ENCODE peak calls at places on chromosomes 1 and 21, in six cellular contexts. One of them, this sample, is unnamed.

GRCh38 chr1:88985692-88986091 is 6.7 kb downstream of the KYAT3 start:
- DNase-seq in HCT116: peak; percentile 7
- DNase-seq in GM23248: no peak
- DNase-seq in MM.1S: no peak
- DNase-seq in SK-N-SH: no peak
- DNase-seq in neural progenitor cell: no peak
- DNase-seq in this sample: peak; percentile 32

GRCh38 chr1:50742523-50742922 is 217.5 kb downstream of the FAF1 start:
- DNase-seq in GM23248: peak; percentile 51
- DNase-seq in neural progenitor cell: no peak
- DNase-seq in HCT116: no peak
- DNase-seq in MM.1S: no peak
- DNase-seq in SK-N-SH: no peak
- DNase-seq in this sample: peak; percentile 41

GRCh38 chr1:231069333-231069732 is 29.3 kb upstream of the FAM89A start:
- DNase-seq in SK-N-SH: no peak
- DNase-seq in neural progenitor cell: no peak
- DNase-seq in GM23248: no peak
- DNase-seq in HCT116: no peak
- DNase-seq in MM.1S: no peak
- DNase-seq in this sample: no peak

GRCh38 chr1:220127076-220127475 is 33.1 kb downstream of the IARS2 start:
- DNase-seq in MM.1S: no peak
- DNase-seq in GM23248: no peak
- DNase-seq in HCT116: no peak
- DNase-seq in SK-N-SH: no peak
- DNase-seq in neural progenitor cell: no peak
- DNase-seq in this sample: no peak

GRCh38 chr21:36889401-36889800 is 77.1 kb downstream of the HLCS start:
- DNase-seq in HCT116: no peak
- DNase-seq in SK-N-SH: no peak
- DNase-seq in neural progenitor cell: no peak
- DNase-seq in MM.1S: no peak
- DNase-seq in GM23248: peak; percentile 3
- DNase-seq in this sample: no peak

GRCh38 chr1:84985365-84985764 is 11.5 kb downstream of the MCOLN2 start:
- DNase-seq in MM.1S: no peak
- DNase-seq in GM23248: no peak
- DNase-seq in neural progenitor cell: no peak
- DNase-seq in SK-N-SH: no peak
- DNase-seq in HCT116: no peak
- DNase-seq in this sample: no peak

GRCh38 chr1:41739061-41739955 is 179.4 kb downstream of the HIVEP3 start:
- DNase-seq in HCT116: no peak
- DNase-seq in neural progenitor cell: no peak
- DNase-seq in SK-N-SH: no peak
- DNase-seq in MM.1S: no peak
- DNase-seq in GM23248: no peak
- DNase-seq in this sample: no peak

GRCh38 chr1:147515046-147515869 is 26.0 kb upstream of the BCL9 start:
- DNase-seq in MM.1S: peak; percentile 49
- DNase-seq in GM23248: peak; percentile 65
- DNase-seq in SK-N-SH: no peak
- DNase-seq in HCT116: peak; percentile 62
- DNase-seq in neural progenitor cell: no peak
- DNase-seq in this sample: peak; percentile 96

GRCh38 chr1:20074725-20075171 is 4.8 kb downstream of the PLA2G5 start:
- DNase-seq in HCT116: no peak
- DNase-seq in neural progenitor cell: no peak
- DNase-seq in GM23248: peak; percentile 94
- DNase-seq in MM.1S: no peak
- DNase-seq in SK-N-SH: no peak
- DNase-seq in this sample: no peak

GRCh38 chr21:15669247-15669646 is 60.5 kb upstream of the USP25 start:
- DNase-seq in GM23248: peak; percentile 56
- DNase-seq in HCT116: no peak
- DNase-seq in MM.1S: no peak
- DNase-seq in SK-N-SH: no peak
- DNase-seq in neural progenitor cell: no peak
- DNase-seq in this sample: no peak

GRCh38 chr21:36759348-36760083 is 60.6 kb downstream of the SIM2 start:
- DNase-seq in HCT116: no peak
- DNase-seq in SK-N-SH: no peak
- DNase-seq in neural progenitor cell: no peak
- DNase-seq in MM.1S: no peak
- DNase-seq in GM23248: no peak
- DNase-seq in this sample: no peak

GRCh38 chr1:59177756-59178155 is 119.1 kb upstream of the FGGY start:
- DNase-seq in neural progenitor cell: no peak
- DNase-seq in MM.1S: no peak
- DNase-seq in HCT116: no peak
- DNase-seq in GM23248: no peak
- DNase-seq in SK-N-SH: no peak
- DNase-seq in this sample: no peak
- TF ChIP-seq EZH2phosphoT487 in neural progenitor cell: no peak
- TF ChIP-seq EZH2phosphoT487 in MM.1S: no peak
- TF ChIP-seq EZH2phosphoT487 in HCT116: no peak
- TF ChIP-seq EZH2phosphoT487 in GM23248: no peak
- TF ChIP-seq EZH2phosphoT487 in SK-N-SH: no peak
- TF ChIP-seq EZH2phosphoT487 in this sample: no peak

DNA sequence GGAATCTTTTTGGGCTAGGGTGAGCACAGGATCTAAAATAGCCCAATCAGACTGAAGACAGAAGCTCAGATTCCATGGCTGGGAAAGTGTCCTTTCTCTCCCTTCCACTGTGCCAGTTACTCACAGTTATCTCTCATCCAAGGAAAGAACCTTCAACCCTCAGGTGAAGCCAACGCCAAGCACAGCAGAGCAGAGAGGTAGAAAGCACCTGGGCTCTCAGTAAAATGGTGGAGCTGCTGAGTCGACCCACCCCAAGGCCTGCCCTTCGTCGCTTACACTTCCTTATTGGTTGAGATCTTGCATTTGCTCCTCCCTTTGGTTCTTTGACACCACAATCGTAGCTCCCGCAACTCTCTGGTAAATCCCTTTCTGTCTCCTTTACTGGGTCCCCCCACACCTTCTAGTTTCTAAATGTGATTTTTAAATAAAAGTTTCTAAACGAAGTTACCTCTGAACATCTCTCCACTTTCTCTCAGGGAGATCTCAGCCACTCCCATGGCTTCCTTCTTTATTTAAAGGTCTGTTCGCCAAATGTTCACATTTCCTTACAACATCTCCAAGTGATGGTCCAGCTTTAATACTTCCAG is 27.5 kb upstream of the SLC30A1 start:
- DNase-seq in MM.1S: peak; percentile 86
- DNase-seq in neural progenitor cell: no peak
- DNase-seq in SK-N-SH: no peak
- DNase-seq in HCT116: no peak
- DNase-seq in GM23248: no peak
- DNase-seq in this sample: no peak
- H3K9ac ChIP-seq in MM.1S: peak overlapping the region; percentile 54
- H3K9ac ChIP-seq in neural progenitor cell: no peak overlapping the region
- H3K9ac ChIP-seq in SK-N-SH: no peak overlapping the region
- H3K9ac ChIP-seq in HCT116: no peak overlapping the region
- H3K9ac ChIP-seq in GM23248: no peak overlapping the region
- H3K9ac ChIP-seq in this sample: no peak overlapping the region

DNA sequence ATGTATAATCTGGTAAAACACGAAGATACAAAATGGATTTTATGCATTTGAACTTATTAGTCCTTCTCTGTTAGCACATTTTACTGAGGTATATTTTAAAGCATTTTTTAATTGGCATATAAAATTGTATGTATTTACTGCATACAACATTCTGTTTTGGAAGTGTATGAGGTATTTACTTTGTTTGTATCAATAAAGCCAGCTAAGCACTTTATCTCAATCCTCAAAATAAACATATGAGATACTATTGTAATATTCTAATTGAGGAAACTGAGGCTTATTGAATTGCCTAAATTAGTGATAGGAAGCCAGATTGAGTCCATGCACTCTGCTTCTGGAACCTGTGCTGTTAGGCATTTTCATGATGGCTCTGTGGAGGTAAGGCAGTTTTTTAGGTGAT is 65.6 kb downstream of the MTR start:
- DNase-seq in GM23248: no peak
- DNase-seq in HCT116: no peak
- DNase-seq in SK-N-SH: no peak
- DNase-seq in MM.1S: no peak
- DNase-seq in neural progenitor cell: no peak
- DNase-seq in this sample: no peak
- H3K36me3 ChIP-seq in GM23248: peaks cover 8% of the 10 kb centered on the region
- H3K36me3 ChIP-seq in HCT116: peaks cover 8% of the 10 kb centered on the region
- H3K36me3 ChIP-seq in SK-N-SH: peaks cover 34% of the 10 kb centered on the region
- H3K36me3 ChIP-seq in MM.1S: peaks cover 4% of the 10 kb centered on the region
- H3K36me3 ChIP-seq in neural progenitor cell: no peaks in the 10 kb centered on the region
- H3K36me3 ChIP-seq in this sample: no peaks in the 10 kb centered on the region

DNA sequence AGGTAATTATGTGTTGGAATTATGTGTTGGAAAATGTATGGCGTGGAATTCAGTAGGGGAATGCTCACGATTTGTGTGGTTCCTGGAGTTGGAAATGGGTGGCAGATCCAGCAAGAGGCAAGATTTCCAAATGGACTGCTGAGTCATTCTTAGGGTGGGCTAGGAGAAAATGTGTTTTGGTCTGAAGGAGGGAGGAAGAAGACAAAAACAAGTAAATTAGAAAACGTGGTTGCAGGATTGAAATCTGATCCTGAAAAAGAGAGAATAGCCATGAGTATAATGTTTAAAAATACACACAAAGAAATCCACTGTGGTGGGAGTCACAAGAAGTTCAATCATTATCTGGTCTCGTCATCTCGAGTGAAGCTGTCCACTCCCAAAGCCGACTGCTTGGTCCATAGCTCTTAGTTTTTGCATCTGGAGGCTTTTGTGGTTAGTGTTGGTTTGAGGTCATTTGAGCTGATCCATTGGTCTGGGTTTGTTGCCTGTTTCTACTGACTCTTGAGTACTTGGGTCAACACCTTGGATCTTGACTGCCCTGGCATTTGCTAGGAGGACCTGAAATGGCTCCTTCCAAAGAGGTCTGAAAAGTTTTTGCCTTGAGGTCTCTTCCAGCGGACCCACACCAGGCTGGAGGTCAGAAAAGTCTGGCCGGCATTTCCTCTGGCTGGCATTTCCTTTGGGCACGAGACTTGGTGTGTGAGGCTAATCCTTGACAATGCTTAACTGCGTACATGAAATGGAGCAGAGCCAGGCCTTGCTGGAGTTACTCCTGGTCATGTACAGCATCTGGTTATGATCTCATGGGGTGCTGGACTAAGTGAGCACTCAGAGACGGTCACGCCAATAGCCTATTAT is 9.2 kb downstream of the MX2 start:
- DNase-seq in neural progenitor cell: no peak
- DNase-seq in HCT116: no peak
- DNase-seq in SK-N-SH: no peak
- DNase-seq in GM23248: peak; percentile 10
- DNase-seq in MM.1S: no peak
- DNase-seq in this sample: no peak
- TF ChIP-seq EZH2phosphoT487 in neural progenitor cell: no peak
- TF ChIP-seq EZH2phosphoT487 in HCT116: no peak
- TF ChIP-seq EZH2phosphoT487 in SK-N-SH: no peak
- TF ChIP-seq EZH2phosphoT487 in GM23248: no peak
- TF ChIP-seq EZH2phosphoT487 in MM.1S: no peak
- TF ChIP-seq EZH2phosphoT487 in this sample: no peak

GRCh38 chr1:170200665-170201397 is 55.1 kb downstream of the NTMT2 start:
- DNase-seq in SK-N-SH: no peak
- DNase-seq in neural progenitor cell: no peak
- DNase-seq in HCT116: no peak
- DNase-seq in MM.1S: no peak
- DNase-seq in GM23248: peak; percentile 48
- DNase-seq in this sample: no peak
- H3K9ac ChIP-seq in SK-N-SH: no peak overlapping the region
- H3K9ac ChIP-seq in neural progenitor cell: no peak overlapping the region
- H3K9ac ChIP-seq in HCT116: no peak overlapping the region
- H3K9ac ChIP-seq in MM.1S: no peak overlapping the region
- H3K9ac ChIP-seq in GM23248: peak overlapping the region; percentile 55
- H3K9ac ChIP-seq in this sample: no peak overlapping the region

GRCh38 chr1:165905853-165906252 is 78.4 kb downstream of the UCK2 start:
- DNase-seq in GM23248: no peak
- DNase-seq in neural progenitor cell: no peak
- DNase-seq in HCT116: no peak
- DNase-seq in MM.1S: no peak
- DNase-seq in SK-N-SH: no peak
- DNase-seq in this sample: no peak
- H3K36me3 ChIP-seq in GM23248: peaks cover 17% of the 10 kb centered on the region
- H3K36me3 ChIP-seq in neural progenitor cell: no peaks in the 10 kb centered on the region
- H3K36me3 ChIP-seq in HCT116: peaks cover 67% of the 10 kb centered on the region
- H3K36me3 ChIP-seq in MM.1S: peaks cover 9% of the 10 kb centered on the region
- H3K36me3 ChIP-seq in SK-N-SH: peaks cover 5% of the 10 kb centered on the region
- H3K36me3 ChIP-seq in this sample: peaks cover 36% of the 10 kb centered on the region

GRCh38 chr1:243819438-243819839 is 30.6 kb downstream of the AKT3 start:
- DNase-seq in neural progenitor cell: peak; percentile 34
- DNase-seq in MM.1S: no peak
- DNase-seq in SK-N-SH: no peak
- DNase-seq in GM23248: no peak
- DNase-seq in HCT116: no peak
- DNase-seq in this sample: no peak
- TF ChIP-seq EZH2phosphoT487 in neural progenitor cell: no peak
- TF ChIP-seq EZH2phosphoT487 in MM.1S: no peak
- TF ChIP-seq EZH2phosphoT487 in SK-N-SH: no peak
- TF ChIP-seq EZH2phosphoT487 in GM23248: no peak
- TF ChIP-seq EZH2phosphoT487 in HCT116: no peak
- TF ChIP-seq EZH2phosphoT487 in this sample: no peak

This sample was measured in PC-3.